ENCODE peak calls at places on chromosomes 5 and 9, in seven cellular contexts. Z is heart left ventricle, S is PC-3, O is lower lobe of right lung, U is A549, X is endothelial cell of umbilical vein, Q is upper lobe of right lung. M is an unnamed sample.

GRCh38 chr9:92947268-92948031 is at the start of gene FGD3:
- DNase-seq in U (peak), Q (peak), S (peak), O (no peak), Z (no peak), X (no peak), M (no peak)

GRCh38 chr5:77211691-77212047 is 1.2 kb downstream of the PDE8B start:
- DNase-seq in Z (no peak), S (no peak), X (no peak), O (no peak), U (no peak), Q (no peak), M (no peak)

GRCh38 chr5:67173959-67174358 is 22.6 kb downstream of the CD180 start:
- DNase-seq in O (no peak), S (no peak), Q (no peak), Z (no peak), U (no peak), X (no peak), M (no peak)

GRCh38 chr9:124814178-124814535 is 37.2 kb downstream of the OLFML2A start:
- DNase-seq in Z (peak), Q (no peak), S (no peak), X (no peak), U (no peak), O (peak), M (no peak)

GRCh38 chr5:72468606-72469005 is 38.6 kb downstream of the ZNF366 start:
- DNase-seq in Z (no peak), Q (no peak), U (no peak), S (no peak), O (no peak), X (peak), M (no peak)

GRCh38 chr9:118992813-118993747 is 376.2 kb downstream of the BRINP1 start:
- DNase-seq in X (no peak), U (no peak), O (no peak), Q (no peak), Z (no peak), S (no peak), M (no peak)

GRCh38 chr5:93578813-93579560 is 2.0 kb downstream of the NR2F1-AS1 start:
- DNase-seq in S (peak), Q (no peak), X (peak), Z (no peak), U (no peak), O (peak), M (peak)

GRCh38 chr9:136024696-136025316 is 63.6 kb upstream of the UBAC1 start:
- DNase-seq in S (no peak), U (no peak), Q (no peak), Z (no peak), X (no peak), O (no peak), M (no peak)

GRCh38 chr5:152372875-152373274 is 32.2 kb downstream of the NMUR2 start:
- DNase-seq in O (no peak), U (no peak), X (no peak), Z (no peak), Q (no peak), S (peak), M (no peak)

GRCh38 chr9:122364783-122365150 is 6.1 kb upstream of the PTGS1 start:
- DNase-seq in Z (no peak), X (no peak), U (no peak), O (no peak), Q (no peak), S (no peak), M (no peak)

GRCh38 chr5:138819065-138819464 is 56.1 kb downstream of the LRRTM2 start:
- DNase-seq in Q (no peak), O (no peak), S (no peak), Z (no peak), X (no peak), U (no peak), M (peak)

GRCh38 chr5:174300941-174301761 is 255.6 kb downstream of the NSG2 start:
- DNase-seq in U (no peak), S (no peak), Q (no peak), Z (no peak), X (no peak), O (no peak), M (peak)

GRCh38 chr5:96502247-96502646 is 69.2 kb upstream of the PCSK1 start:
- DNase-seq in Z (no peak), X (no peak), O (no peak), Q (no peak), S (no peak), U (no peak), M (no peak)

GRCh38 chr9:98523231-98523901 is 185.4 kb downstream of the GABBR2 start:
- DNase-seq in Q (no peak), Z (no peak), O (no peak), X (peak), U (no peak), S (peak), M (no peak)

DNA sequence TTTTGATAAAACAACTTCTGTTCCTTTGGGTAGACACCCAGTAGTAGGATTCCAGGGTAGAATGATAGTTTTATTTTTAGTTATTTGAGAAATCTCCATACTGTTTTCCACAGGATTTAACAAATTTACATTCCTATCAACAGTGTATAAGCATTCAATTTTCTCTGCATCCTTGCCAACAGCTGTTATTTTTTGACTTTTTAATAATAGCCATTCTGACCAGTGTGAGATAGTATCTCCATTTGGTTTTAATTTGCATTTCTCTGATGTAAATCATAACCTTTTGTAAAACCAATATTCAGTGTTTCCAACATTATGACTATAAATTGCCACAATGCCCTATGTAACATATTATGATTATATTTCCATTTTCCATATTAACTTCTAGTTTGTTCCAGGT is 28.2 kb upstream of the CCNB1 start:
- DNase-seq in X (no peak), S (no peak), O (no peak), Z (no peak), U (no peak), Q (no peak), M (no peak)
- H3K27ac ChIP-seq in X (no peak), S (no peak), O (no peak), Z (no peak), U (no peak), Q (no peak), M (no peak)

GRCh38 chr9:114914139-114914538 is 16.3 kb downstream of the TNFSF8 start:
- DNase-seq in U (no peak), Q (no peak), S (no peak), O (no peak), Z (no peak), X (no peak), M (no peak)
- TF ChIP-seq CTCF in U (no peak), Q (no peak), S (peak), O (no peak), Z (no peak), X (no peak), M (no peak)

GRCh38 chr9:94175669-94176068 is 83.4 kb upstream of the ZNF169 start:
- DNase-seq in U (no peak), Z (no peak), S (no peak), O (no peak), X (peak), Q (no peak), M (no peak)

GRCh38 chr9:94169978-94170377 is 85.7 kb downstream of the PTPDC1 start:
- DNase-seq in Q (no peak), Z (no peak), S (no peak), U (no peak), O (no peak), X (no peak), M (no peak)

GRCh38 chr9:94174164-94174563 is 84.9 kb upstream of the ZNF169 start:
- DNase-seq in U (no peak), Z (no peak), S (no peak), X (no peak), O (no peak), Q (no peak), M (no peak)

GRCh38 chr9:94176582-94176981 is 82.5 kb upstream of the ZNF169 start:
- DNase-seq in S (no peak), X (peak), U (no peak), Z (no peak), Q (no peak), O (no peak), M (no peak)

GRCh38 chr9:94173632-94174031 is 85.5 kb upstream of the ZNF169 start:
- DNase-seq in O (no peak), Z (no peak), Q (no peak), S (no peak), U (no peak), X (no peak), M (no peak)
- H3K4me3 ChIP-seq in O (no peak), Z (no peak), Q (no peak), S (no peak), U (no peak), X (no peak), M (no peak)

DNA sequence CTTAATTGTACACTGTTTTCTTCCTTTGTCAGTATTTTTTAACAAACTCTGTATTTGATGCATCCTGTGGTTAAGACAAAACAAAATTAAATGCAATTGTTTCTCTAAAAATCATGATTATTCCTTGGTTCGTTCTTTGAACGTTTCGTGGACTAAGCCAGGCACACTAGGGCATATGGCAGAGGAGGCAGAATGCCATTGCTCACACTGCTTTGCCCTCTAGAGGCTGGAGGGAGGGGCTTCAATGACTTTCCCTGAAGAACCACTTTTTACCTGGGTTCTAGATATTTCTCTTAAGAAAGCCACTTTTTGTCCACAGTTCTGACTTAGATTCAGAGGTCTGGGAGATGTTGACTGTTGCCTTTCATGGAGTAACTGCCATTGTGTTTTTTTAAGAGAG is 236.2 kb upstream of the ADAMTSL1 start:
- DNase-seq in S (no peak), Z (no peak), O (no peak), X (no peak), U (no peak), Q (no peak), M (no peak)
- H3K27ac ChIP-seq in S (peak), Z (no peak), O (no peak), X (peak), U (no peak), Q (no peak), M (no peak)

DNA sequence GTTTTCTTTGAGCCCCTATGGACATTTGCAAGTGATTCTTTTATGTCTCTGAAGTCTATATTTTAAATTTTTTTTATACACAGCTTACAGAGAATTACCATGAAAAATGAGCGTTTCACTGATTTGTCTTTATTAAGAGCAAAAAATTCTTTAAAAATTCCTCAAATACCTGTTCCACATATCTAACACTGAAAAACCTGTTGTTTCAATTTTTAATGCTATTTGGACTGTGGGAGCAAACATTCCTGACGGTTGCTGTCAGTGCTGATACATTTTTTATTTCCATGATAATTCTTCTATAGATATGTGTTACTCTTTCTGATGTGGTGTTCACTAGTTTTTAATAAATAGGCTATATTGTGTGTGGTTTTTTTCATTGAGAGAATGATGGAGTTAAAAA is 199.8 kb downstream of the GDNF start:
- DNase-seq in Z (no peak), U (no peak), S (peak), Q (no peak), O (no peak), X (no peak), M (no peak)
- TF ChIP-seq CTCF in Z (no peak), U (no peak), S (no peak), Q (no peak), O (no peak), X (no peak), M (no peak)

M was measured in dorsolateral prefrontal cortex.